ENCODE peak calls at places on chromosomes 3 and 15, in four cellular contexts. P, W, B and Q are unnamed samples.
A peak's percentile ranks its signal among the peaks of the same experiment; 100 is the strongest.

GRCh38 chr3:187064210-187065115 is 74.8 kb downstream of the RPL39L start:
- DNase-seq in P (no peak), W (no peak), B (no peak), Q (peak; percentile 45)

GRCh38 chr3:46065294-46065705 is 38.0 kb upstream of the XCR1 start:
- DNase-seq in B (no peak), W (no peak), P (peak; percentile 57), Q (no peak)

GRCh38 chr3:181637056-181637798 is 74.5 kb upstream of the SOX2 start:
- DNase-seq in B (no peak), W (no peak), P (no peak), Q (no peak)

GRCh38 chr3:56801597-56802410 is at the start of gene ARHGEF3:
- DNase-seq in W (peak; percentile 71), P (peak; percentile 88), B (peak; percentile 83), Q (no peak)

GRCh38 chr15:62848631-62849050 is 193.9 kb upstream of the TPM1 start:
- DNase-seq in B (no peak), W (no peak), P (no peak), Q (no peak)

GRCh38 chr15:79932447-79932846 is 35.6 kb upstream of the MTHFS start:
- DNase-seq in W (no peak), B (no peak), P (no peak), Q (no peak)

GRCh38 chr3:69012111-69012835 is 1.2 kb downstream of the EOGT start:
- DNase-seq in B (peak; percentile 51), W (no peak), P (peak; percentile 19), Q (no peak)

GRCh38 chr3:18100126-18100525 is 325.0 kb downstream of the SATB1 start:
- DNase-seq in B (no peak), W (no peak), P (no peak), Q (no peak)

GRCh38 chr15:57993409-57993808 is 72.1 kb downstream of the ALDH1A2 start:
- DNase-seq in P (no peak), W (no peak), B (no peak), Q (no peak)

GRCh38 chr3:141370065-141370533 is 1.8 kb downstream of the ZBTB38 start:
- DNase-seq in B (peak; percentile 79), P (peak; percentile 50), W (peak; percentile 69), Q (no peak)
- TF ChIP-seq CTCF in B (peak; percentile 67), P (peak; percentile 23), W (no peak), Q (peak; percentile 48)

GRCh38 chr3:78827618-78828017 is 940.2 kb downstream of the ROBO1 start:
- DNase-seq in B (no peak), P (no peak), W (no peak), Q (no peak)

GRCh38 chr3:78830466-78830865 is 937.3 kb downstream of the ROBO1 start:
- DNase-seq in P (no peak), B (no peak), W (no peak), Q (no peak)

GRCh38 chr3:78831446-78831972 is 936.3 kb downstream of the ROBO1 start:
- DNase-seq in P (no peak), B (no peak), W (no peak), Q (no peak)

GRCh38 chr3:78838362-78838761 is 929.4 kb downstream of the ROBO1 start:
- DNase-seq in P (no peak), W (no peak), B (no peak), Q (no peak)

DNA sequence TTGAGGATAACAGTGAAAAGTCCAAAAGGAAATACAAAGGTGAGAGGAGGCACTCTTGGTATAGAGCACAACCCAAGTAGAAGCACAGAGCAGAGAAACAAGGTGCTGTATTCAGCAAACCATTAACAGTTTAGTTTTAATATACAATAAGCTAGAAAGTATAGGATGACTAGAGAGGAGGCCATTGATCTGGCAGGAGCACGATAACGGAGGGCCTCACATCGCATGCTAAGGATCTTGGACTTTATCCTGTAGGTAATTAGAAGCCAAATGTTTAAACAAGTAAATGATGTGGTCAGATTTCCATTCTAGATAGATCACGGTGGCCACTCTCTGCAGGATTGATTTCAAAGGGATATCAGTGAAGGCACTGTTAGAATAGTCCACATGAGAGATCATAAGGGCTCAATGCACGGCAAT is 935.0 kb downstream of the ROBO1 start:
- DNase-seq in P (no peak), W (no peak), B (no peak), Q (no peak)
- TF ChIP-seq POLR2A in P (no peak), W (no peak), B (no peak), Q (no peak)

GRCh38 chr3:153284282-153284938 is 122.4 kb downstream of the RAP2B start:
- DNase-seq in B (peak; percentile 72), P (peak; percentile 22), W (peak; percentile 49), Q (no peak)

GRCh38 chr3:153285982-153286381 is 124.0 kb downstream of the RAP2B start:
- DNase-seq in B (no peak), P (no peak), W (no peak), Q (no peak)

GRCh38 chr3:153287017-153287416 is 125.0 kb downstream of the RAP2B start:
- DNase-seq in W (no peak), B (no peak), P (no peak), Q (no peak)

GRCh38 chr3:153289334-153289808 is 127.3 kb downstream of the RAP2B start:
- DNase-seq in P (no peak), W (no peak), B (no peak), Q (no peak)

DNA sequence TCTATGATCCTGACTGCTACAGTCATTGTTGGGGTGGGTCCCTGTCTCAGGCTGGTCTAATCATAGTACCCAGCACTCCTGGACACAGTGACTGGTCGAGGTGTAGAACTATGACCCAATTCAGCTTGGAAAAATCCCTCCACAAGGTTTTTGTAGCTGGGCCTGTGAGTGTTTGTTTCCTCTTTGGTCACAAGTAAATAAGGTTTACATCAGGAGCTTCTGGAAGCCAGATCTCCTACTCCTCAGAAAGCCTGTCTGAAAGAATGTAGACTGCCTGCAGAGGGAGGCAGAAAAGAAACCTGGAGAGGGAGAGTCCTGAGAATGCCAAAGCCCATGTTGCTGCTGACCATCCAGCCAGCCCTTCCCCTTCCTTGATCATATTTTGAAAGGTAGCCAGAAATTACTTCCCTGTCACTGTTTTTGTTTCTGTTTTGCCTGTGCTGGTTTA is 123.2 kb downstream of the RAP2B start:
- DNase-seq in W (no peak), B (no peak), P (no peak), Q (no peak)
- TF ChIP-seq CTCF in W (no peak), B (no peak), P (no peak), Q (no peak)

GRCh38 chr3:192409203-192409837 is 318.0 kb downstream of the FGF12 start:
- DNase-seq in W (peak; percentile 40), B (no peak), P (no peak), Q (no peak)

GRCh38 chr3:192410684-192410960 is 316.7 kb downstream of the FGF12 start:
- DNase-seq in W (no peak), B (no peak), P (no peak), Q (no peak)

GRCh38 chr3:192408007-192408655 is 319.2 kb downstream of the FGF12 start:
- DNase-seq in B (no peak), P (no peak), W (no peak), Q (no peak)

GRCh38 chr3:192408721-192409151 is 318.6 kb downstream of the FGF12 start:
- DNase-seq in P (no peak), B (no peak), W (peak; percentile 21), Q (no peak)

DNA sequence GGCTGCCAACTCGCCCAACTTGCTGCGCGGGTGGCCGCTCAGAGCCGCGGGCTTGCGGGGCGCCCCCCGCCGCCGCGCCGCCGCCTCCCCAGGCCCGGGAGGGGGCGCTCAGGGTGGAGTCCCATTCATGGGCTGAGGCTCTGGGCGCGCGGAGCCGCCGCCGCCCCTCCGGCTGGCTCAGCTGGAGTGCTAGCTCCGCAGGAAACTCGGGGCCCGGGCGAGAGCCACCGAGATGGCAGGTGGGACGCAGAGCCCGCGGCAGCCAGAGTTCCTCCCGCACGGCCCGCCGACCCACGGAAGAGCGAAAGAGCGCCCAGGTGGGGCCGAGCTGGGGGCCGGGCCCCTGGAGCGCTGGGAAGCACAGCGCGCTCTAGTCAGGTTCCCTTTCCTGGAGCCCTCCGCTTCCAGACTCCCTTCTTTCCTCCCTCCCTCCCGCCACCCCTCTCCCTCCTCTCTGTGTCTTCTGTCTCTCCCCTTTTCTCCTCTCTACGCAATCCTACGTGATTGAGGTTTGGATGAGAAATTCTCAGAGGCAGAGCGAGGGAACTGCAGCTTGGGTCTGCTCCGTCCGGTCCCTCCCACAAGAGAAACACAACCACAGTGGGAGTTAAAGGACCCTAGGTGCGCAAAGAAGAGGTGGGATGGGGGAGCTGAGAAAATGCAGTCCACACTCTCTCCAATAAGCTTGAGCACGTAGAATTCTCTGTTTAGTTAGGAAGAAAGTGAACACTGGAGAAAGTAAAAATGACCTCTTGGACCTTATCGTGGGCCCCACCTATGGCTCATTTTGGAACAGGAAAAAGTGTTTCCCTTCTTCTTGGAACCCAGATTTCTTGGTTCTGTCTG is 317.3 kb downstream of the FGF12 start:
- DNase-seq in P (no peak), W (peak; percentile 54), B (no peak), Q (no peak)
- TF ChIP-seq POLR2A in P (no peak), W (no peak), B (no peak), Q (no peak)

GRCh38 chr3:138653567-138653966 is 45.0 kb downstream of the FAIM start:
- DNase-seq in W (no peak), B (no peak), P (no peak), Q (no peak)

GRCh38 chr3:138646527-138646926 is 38.0 kb downstream of the FAIM start:
- DNase-seq in W (no peak), P (no peak), B (no peak), Q (no peak)

GRCh38 chr3:138646008-138646407 is 37.4 kb downstream of the FAIM start:
- DNase-seq in P (no peak), W (no peak), B (no peak), Q (no peak)

GRCh38 chr3:138649134-138649533 is 40.6 kb downstream of the FAIM start:
- DNase-seq in W (no peak), B (no peak), P (no peak), Q (no peak)
- TF ChIP-seq CTCF in W (no peak), B (no peak), P (no peak), Q (no peak)

DNA sequence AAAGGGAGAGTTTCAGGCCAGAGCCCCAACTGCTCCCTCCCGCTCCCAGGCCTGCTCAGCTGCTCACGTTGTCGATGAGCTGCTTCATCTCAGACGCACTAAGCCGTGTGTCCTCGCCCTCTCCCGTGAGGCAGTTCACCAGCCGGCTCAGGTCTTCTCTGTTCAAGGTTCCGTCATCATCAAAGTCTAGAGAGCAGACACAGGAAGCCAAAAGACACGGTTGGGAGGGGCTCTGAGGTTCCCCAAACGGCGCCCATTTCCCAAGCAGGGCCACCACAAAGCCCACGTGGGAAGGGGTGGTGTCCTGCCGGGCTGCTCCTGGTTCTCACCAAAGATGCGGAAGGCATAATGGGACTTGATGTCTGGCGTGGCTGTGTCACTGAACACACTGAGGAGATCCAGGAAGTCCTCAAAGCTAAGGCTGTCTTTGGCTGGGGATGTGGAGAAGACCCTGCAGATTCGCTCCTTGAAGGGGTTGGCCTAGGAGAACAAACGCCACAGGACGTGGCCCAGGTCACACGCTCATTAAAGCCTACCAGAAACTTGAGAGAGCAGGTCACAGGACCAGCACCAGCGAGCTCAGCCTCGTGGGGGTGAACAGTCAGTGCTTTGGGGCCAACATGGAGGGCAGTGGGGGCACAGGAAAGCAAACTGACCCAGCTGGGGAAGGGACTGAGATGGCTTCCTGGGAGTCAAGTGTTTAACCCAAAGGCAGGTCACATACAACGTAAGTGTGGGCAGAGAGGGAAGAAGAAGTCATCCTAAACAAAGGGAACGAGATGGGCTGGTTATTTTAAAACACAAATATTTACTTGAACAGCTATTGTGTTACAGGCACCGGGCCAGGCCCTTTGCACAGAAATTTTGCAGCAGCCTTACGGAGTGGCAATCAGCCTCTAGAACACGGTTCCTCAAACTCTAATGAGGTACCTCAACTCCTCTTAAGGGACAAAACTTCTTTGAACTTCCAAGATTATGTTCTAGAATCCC is 2.4 kb downstream of the CIB1 start:
- DNase-seq in W (no peak), B (no peak), P (peak; percentile 54), Q (no peak)
- TF ChIP-seq POLR2A in W (no peak), B (no peak), P (peak; percentile 17), Q (no peak)